ENCODE peak calls at places on chromosomes 3 and 15, in seven cellular contexts. V is NCI-H1417; M is C1 segment of cervical spinal cord; W is GM03348; F is H54; S is stimulated activated CD4-positive, alpha-beta T cell treated with anti-CD3 and anti-CD28 coated beads, Interleukin-1b, Interleukin-23, amount 100 ng/mL, for 1 hour; Q is vagina. A is an unnamed sample.

GRCh38 chr3:111989061-111989678 is 9.6 kb upstream of the TAGLN3 start:
- DNase-seq in W (peak), M (no peak), F (no peak), S (no peak), Q (no peak), V (peak), A (peak)

GRCh38 chr3:126523745-126524428 is at the start of gene CHST13:
- DNase-seq in V (peak), F (no peak), M (no peak), Q (no peak), W (peak), S (no peak), A (peak)

GRCh38 chr3:172367205-172368105 is 80.8 kb downstream of the GHSR start:
- DNase-seq in S (no peak), V (no peak), F (no peak), Q (no peak), M (no peak), W (no peak), A (no peak)

GRCh38 chr3:179260949-179261765 is 10.2 kb upstream of the KCNMB3 start:
- DNase-seq in F (peak), V (peak), Q (no peak), S (peak), W (peak), M (peak), A (peak)

GRCh38 chr3:170565495-170565894 is 20.4 kb downstream of the SLC7A14 start:
- DNase-seq in V (no peak), S (no peak), M (no peak), W (no peak), F (no peak), Q (no peak), A (no peak)

GRCh38 chr3:48716508-48716981 is 476 bp downstream of the IP6K2 start:
- DNase-seq in F (no peak), Q (no peak), W (no peak), S (no peak), M (no peak), V (no peak), A (peak)

GRCh38 chr3:140134231-140134630 is 199.2 kb downstream of the CLSTN2 start:
- DNase-seq in W (no peak), F (no peak), V (no peak), Q (no peak), M (no peak), S (no peak), A (peak)

GRCh38 chr3:136326316-136326715 is 76.2 kb downstream of the PCCB start:
- DNase-seq in Q (no peak), W (no peak), F (no peak), V (no peak), S (no peak), M (no peak), A (no peak)

GRCh38 chr3:140585828-140586227 is 92.0 kb upstream of the TRIM42 start:
- DNase-seq in W (peak), S (no peak), M (no peak), Q (no peak), F (no peak), V (no peak), A (no peak)

GRCh38 chr3:37729119-37729518 is 132.6 kb upstream of the CTDSPL start:
- DNase-seq in Q (no peak), S (no peak), M (no peak), V (no peak), F (no peak), W (no peak), A (no peak)

GRCh38 chr3:129892857-129893615 is 475 bp downstream of the TMCC1 start:
- DNase-seq in S (no peak), Q (no peak), V (peak), M (peak), W (no peak), F (peak), A (peak)

GRCh38 chr3:188489639-188490405 is 335.9 kb downstream of the LPP start:
- DNase-seq in F (no peak), M (no peak), Q (no peak), S (no peak), W (peak), V (no peak), A (no peak)

GRCh38 chr15:71547066-71547465 is 263.3 kb upstream of the NR2E3 start:
- DNase-seq in S (no peak), Q (no peak), V (no peak), W (peak), F (no peak), M (no peak), A (peak)

GRCh38 chr3:9497821-9498565 is 55.6 kb downstream of the LHFPL4 start:
- DNase-seq in M (no peak), F (peak), W (no peak), S (no peak), Q (no peak), V (no peak), A (no peak)

GRCh38 chr15:89837134-89837829 is 22.6 kb upstream of the ANPEP start:
- DNase-seq in M (no peak), W (peak), S (no peak), F (no peak), V (no peak), Q (no peak), A (no peak)

GRCh38 chr3:116399701-116400261 is 45.5 kb downstream of the LSAMP start:
- DNase-seq in S (no peak), V (no peak), M (no peak), Q (no peak), W (no peak), F (no peak), A (no peak)

GRCh38 chr3:138451595-138452162 is 17.3 kb downstream of the ESYT3 start:
- DNase-seq in Q (no peak), M (no peak), S (no peak), F (no peak), V (no peak), W (no peak), A (no peak)

GRCh38 chr3:33202581-33203457 is 15.8 kb downstream of the SUSD5 start:
- DNase-seq in M (no peak), F (no peak), V (no peak), W (no peak), Q (no peak), S (no peak), A (no peak)

GRCh38 chr3:149371001-149371722 is 6.3 kb downstream of the TM4SF1 start:
- DNase-seq in S (no peak), Q (no peak), M (no peak), V (no peak), F (no peak), W (peak), A (no peak)

GRCh38 chr3:151169700-151170224 is 33.3 kb downstream of the GPR171 start:
- DNase-seq in Q (no peak), W (peak), V (no peak), S (no peak), F (no peak), M (peak), A (no peak)

GRCh38 chr15:93088200-93088980 is 621 bp downstream of the RGMA start:
- DNase-seq in F (no peak), W (peak), Q (no peak), S (no peak), M (no peak), V (no peak), A (peak)

GRCh38 chr3:58051196-58051595 is 43.0 kb downstream of the FLNB start:
- DNase-seq in M (no peak), W (peak), V (no peak), Q (no peak), F (no peak), S (no peak), A (no peak)

GRCh38 chr3:108602935-108603294 is 13.4 kb downstream of the DZIP3 start:
- DNase-seq in W (no peak), F (no peak), S (no peak), Q (no peak), V (no peak), M (no peak), A (peak)

GRCh38 chr3:30904986-30905385 is 10.5 kb upstream of the GADL1 start:
- DNase-seq in V (no peak), W (peak), M (no peak), F (no peak), S (no peak), Q (no peak), A (no peak)

GRCh38 chr15:35208353-35208752 is 123.3 kb upstream of the NANOGP8 start:
- DNase-seq in W (no peak), M (no peak), V (no peak), F (no peak), S (no peak), Q (no peak), A (peak)

A was measured in NCI-H82.